ENCODE peak calls at places on chromosomes 5 and 9, in ten cellular contexts. T is CD8-positive, alpha-beta T cell; R is midbrain; S is NCI-H2227 treated with DMSO at 0.1 percent for 48 hours; H is A172; B is KBM-7; G is HFF-Myc; I is tibial nerve; V is T-helper 2 cell; A is germinal center. P is an unnamed sample.

GRCh38 chr5:67146574-67146973 is 50.0 kb downstream of the CD180 start:
- DNase-seq in T (no peak), R (no peak), S (no peak), H (no peak), B (peak; percentile 56), G (no peak), I (no peak), V (no peak), A (no peak), P (no peak)

GRCh38 chr5:35269006-35269405 is 38.7 kb upstream of the PRLR start:
- DNase-seq in T (no peak), R (no peak), S (no peak), H (no peak), B (no peak), G (no peak), I (no peak), V (no peak), A (no peak), P (no peak)

GRCh38 chr9:99134893-99135341 is 30.0 kb downstream of the TGFBR1 start:
- DNase-seq in T (no peak), R (no peak), S (no peak), H (peak; percentile 16), B (peak; percentile 32), G (no peak), I (no peak), V (no peak), A (no peak), P (peak; percentile 27)

GRCh38 chr5:78896128-78896527 is 89.0 kb downstream of the ARSB start:
- DNase-seq in T (no peak), R (no peak), S (no peak), H (peak; percentile 13), B (no peak), G (no peak), I (no peak), V (no peak), A (no peak), P (peak; percentile 67)

GRCh38 chr5:35938518-35939227 is at the start of gene CAPSL:
- DNase-seq in T (no peak), R (peak; percentile 17), S (no peak), H (peak; percentile 55), B (peak; percentile 29), G (peak; percentile 43), I (no peak), V (no peak), A (peak; percentile 5), P (no peak)

GRCh38 chr5:10621837-10622236 is 58.0 kb downstream of the ANKRD33B start:
- DNase-seq in T (no peak), R (no peak), S (no peak), H (no peak), B (peak; percentile 94), G (no peak), I (no peak), V (no peak), A (no peak), P (no peak)

GRCh38 chr5:89289604-89290003 is 406.6 kb upstream of the MEF2C start:
- DNase-seq in T (no peak), R (no peak), S (no peak), H (no peak), B (no peak), G (no peak), I (no peak), V (no peak), A (no peak), P (no peak)

GRCh38 chr5:116569999-116570398 is 4.6 kb downstream of the SEMA6A start:
- DNase-seq in T (no peak), R (no peak), S (no peak), H (no peak), B (no peak), G (no peak), I (no peak), V (no peak), A (no peak), P (no peak)

GRCh38 chr9:130140701-130141100 is 31.5 kb upstream of the NCS1 start:
- DNase-seq in T (no peak), R (no peak), S (no peak), H (no peak), B (peak; percentile 86), G (no peak), I (no peak), V (no peak), A (no peak), P (no peak)

GRCh38 chr9:122228191-122228905 is 409 bp downstream of the LHX6 start:
- DNase-seq in T (no peak), R (no peak), S (no peak), H (no peak), B (no peak), G (no peak), I (no peak), V (no peak), A (no peak), P (no peak)

GRCh38 chr5:151104795-151105194 is 24.0 kb upstream of the TNIP1 start:
- DNase-seq in T (no peak), R (no peak), S (no peak), H (no peak), B (no peak), G (no peak), I (peak; percentile 56), V (no peak), A (no peak), P (no peak)

GRCh38 chr5:10533218-10533617 is 30.7 kb upstream of the ANKRD33B start:
- DNase-seq in T (no peak), R (no peak), S (no peak), H (no peak), B (no peak), G (no peak), I (no peak), V (no peak), A (no peak), P (no peak)

GRCh38 chr5:3661755-3662296 is 66.2 kb downstream of the IRX1 start:
- DNase-seq in T (no peak), R (no peak), S (no peak), H (no peak), B (no peak), G (no peak), I (no peak), V (no peak), A (no peak), P (no peak)

GRCh38 chr5:14948341-14948830 is 76.8 kb upstream of the ANKH start:
- DNase-seq in T (no peak), R (no peak), S (no peak), H (no peak), B (no peak), G (no peak), I (no peak), V (no peak), A (no peak), P (no peak)

GRCh38 chr9:38700695-38701094 is 19.2 kb downstream of the FAM240B start:
- DNase-seq in T (no peak), R (no peak), S (no peak), H (peak; percentile 88), B (no peak), G (no peak), I (no peak), V (no peak), A (no peak), P (no peak)

GRCh38 chr5:34497031-34497808 is 158.9 kb upstream of the RAI14 start:
- DNase-seq in T (no peak), R (no peak), S (no peak), H (no peak), B (no peak), G (no peak), I (peak; percentile 67), V (no peak), A (no peak), P (no peak)

GRCh38 chr9:136474021-136474640 is 8.7 kb downstream of the SEC16A start:
- DNase-seq in T (no peak), R (no peak), S (no peak), H (no peak), B (no peak), G (no peak), I (no peak), V (no peak), A (no peak), P (no peak)

GRCh38 chr5:112757468-112758208 is 20.0 kb downstream of the APC start:
- DNase-seq in T (no peak), R (peak; percentile 77), S (peak; percentile 74), H (peak; percentile 67), B (peak; percentile 75), G (peak; percentile 42), I (no peak), V (peak; percentile 27), A (peak; percentile 38), P (no peak)

P was measured in AG04450.